ENCODE peak calls at places on chromosomes 13 and 19, in eight cellular contexts. One of them, this sample, is unnamed.

GRCh38 chr19:16603090-16603489 is 24.9 kb downstream of the MED26 start:
- DNase-seq in PC-3: no peak
- DNase-seq in stomach: no peak
- DNase-seq in heart right ventricle: no peak
- DNase-seq in GM23248: no peak
- DNase-seq in esophagus squamous epithelium: no peak
- DNase-seq in endothelial cell of umbilical vein: no peak
- DNase-seq in CD4-positive, CD25-positive, alpha-beta regulatory T cell: no peak
- DNase-seq in this sample: no peak

GRCh38 chr13:113022391-113023216 is 53.6 kb downstream of the MCF2L start:
- DNase-seq in GM23248: no peak
- DNase-seq in CD4-positive, CD25-positive, alpha-beta regulatory T cell: no peak
- DNase-seq in esophagus squamous epithelium: no peak
- DNase-seq in heart right ventricle: no peak
- DNase-seq in stomach: no peak
- DNase-seq in PC-3: no peak
- DNase-seq in endothelial cell of umbilical vein: peak
- DNase-seq in this sample: no peak

GRCh38 chr19:50486823-50487515 is 10.3 kb upstream of the GARIN5A start:
- DNase-seq in stomach: no peak
- DNase-seq in endothelial cell of umbilical vein: peak
- DNase-seq in heart right ventricle: no peak
- DNase-seq in CD4-positive, CD25-positive, alpha-beta regulatory T cell: no peak
- DNase-seq in GM23248: peak
- DNase-seq in esophagus squamous epithelium: no peak
- DNase-seq in PC-3: peak
- DNase-seq in this sample: peak

GRCh38 chr19:35901055-35901644 is 810 bp upstream of the NFKBID start:
- DNase-seq in endothelial cell of umbilical vein: no peak
- DNase-seq in heart right ventricle: no peak
- DNase-seq in PC-3: peak
- DNase-seq in esophagus squamous epithelium: no peak
- DNase-seq in CD4-positive, CD25-positive, alpha-beta regulatory T cell: no peak
- DNase-seq in GM23248: peak
- DNase-seq in stomach: no peak
- DNase-seq in this sample: peak

GRCh38 chr19:27744926-27745844 is 1467.8 kb downstream of the UQCRFS1 start:
- DNase-seq in esophagus squamous epithelium: no peak
- DNase-seq in CD4-positive, CD25-positive, alpha-beta regulatory T cell: no peak
- DNase-seq in heart right ventricle: no peak
- DNase-seq in endothelial cell of umbilical vein: no peak
- DNase-seq in PC-3: no peak
- DNase-seq in stomach: peak
- DNase-seq in GM23248: no peak
- DNase-seq in this sample: no peak

GRCh38 chr19:5889288-5889971 is 14.2 kb downstream of the NDUFA11 start:
- DNase-seq in esophagus squamous epithelium: no peak
- DNase-seq in GM23248: peak
- DNase-seq in heart right ventricle: no peak
- DNase-seq in PC-3: no peak
- DNase-seq in CD4-positive, CD25-positive, alpha-beta regulatory T cell: no peak
- DNase-seq in stomach: no peak
- DNase-seq in endothelial cell of umbilical vein: no peak
- DNase-seq in this sample: peak

GRCh38 chr13:75465236-75465635 is 16.7 kb downstream of the TBC1D4 start:
- DNase-seq in endothelial cell of umbilical vein: no peak
- DNase-seq in PC-3: no peak
- DNase-seq in CD4-positive, CD25-positive, alpha-beta regulatory T cell: no peak
- DNase-seq in GM23248: no peak
- DNase-seq in stomach: no peak
- DNase-seq in heart right ventricle: no peak
- DNase-seq in esophagus squamous epithelium: no peak
- DNase-seq in this sample: no peak

GRCh38 chr13:32804673-32805260 is 211.5 kb upstream of the KL start:
- DNase-seq in PC-3: peak
- DNase-seq in heart right ventricle: no peak
- DNase-seq in esophagus squamous epithelium: no peak
- DNase-seq in endothelial cell of umbilical vein: no peak
- DNase-seq in stomach: no peak
- DNase-seq in GM23248: peak
- DNase-seq in CD4-positive, CD25-positive, alpha-beta regulatory T cell: no peak
- DNase-seq in this sample: peak

GRCh38 chr19:52670046-52670445 is 31.9 kb upstream of the ZNF83 start:
- DNase-seq in stomach: no peak
- DNase-seq in endothelial cell of umbilical vein: no peak
- DNase-seq in CD4-positive, CD25-positive, alpha-beta regulatory T cell: no peak
- DNase-seq in GM23248: no peak
- DNase-seq in esophagus squamous epithelium: no peak
- DNase-seq in PC-3: peak
- DNase-seq in heart right ventricle: no peak
- DNase-seq in this sample: no peak

GRCh38 chr19:52673014-52673413 is 34.9 kb upstream of the ZNF83 start:
- DNase-seq in endothelial cell of umbilical vein: no peak
- DNase-seq in stomach: no peak
- DNase-seq in heart right ventricle: no peak
- DNase-seq in GM23248: no peak
- DNase-seq in esophagus squamous epithelium: no peak
- DNase-seq in CD4-positive, CD25-positive, alpha-beta regulatory T cell: no peak
- DNase-seq in PC-3: no peak
- DNase-seq in this sample: peak

GRCh38 chr19:52667972-52668371 is 29.8 kb upstream of the ZNF83 start:
- DNase-seq in CD4-positive, CD25-positive, alpha-beta regulatory T cell: no peak
- DNase-seq in PC-3: no peak
- DNase-seq in endothelial cell of umbilical vein: no peak
- DNase-seq in heart right ventricle: no peak
- DNase-seq in esophagus squamous epithelium: no peak
- DNase-seq in stomach: no peak
- DNase-seq in GM23248: no peak
- DNase-seq in this sample: no peak

GRCh38 chr19:52665529-52665928 is 27.4 kb upstream of the ZNF83 start:
- DNase-seq in PC-3: peak
- DNase-seq in stomach: no peak
- DNase-seq in esophagus squamous epithelium: no peak
- DNase-seq in CD4-positive, CD25-positive, alpha-beta regulatory T cell: no peak
- DNase-seq in endothelial cell of umbilical vein: no peak
- DNase-seq in GM23248: peak
- DNase-seq in heart right ventricle: no peak
- DNase-seq in this sample: peak

DNA sequence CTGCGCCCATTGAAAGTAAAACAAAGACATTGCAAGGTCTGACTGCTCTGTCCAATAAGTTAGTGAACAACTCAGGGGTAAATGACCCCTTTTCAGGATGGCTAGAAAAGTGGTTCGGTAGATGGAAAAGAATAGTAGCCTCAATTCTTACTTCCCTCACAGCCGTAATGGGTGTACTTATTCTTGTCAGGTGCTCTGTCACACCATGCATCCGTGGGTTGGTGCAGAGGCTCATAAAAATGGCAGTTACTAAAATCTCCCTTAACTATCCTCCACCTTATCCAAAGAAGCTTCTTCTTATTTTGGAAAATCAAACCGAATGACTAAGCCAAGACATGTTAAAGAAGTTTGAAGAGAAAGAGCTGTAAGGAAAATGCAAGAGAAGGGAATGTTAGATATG is 31.4 kb upstream of the ZNF83 start:
- DNase-seq in stomach: no peak
- DNase-seq in CD4-positive, CD25-positive, alpha-beta regulatory T cell: no peak
- DNase-seq in GM23248: no peak
- DNase-seq in heart right ventricle: no peak
- DNase-seq in esophagus squamous epithelium: no peak
- DNase-seq in endothelial cell of umbilical vein: no peak
- DNase-seq in PC-3: no peak
- DNase-seq in this sample: no peak
- H3K27ac ChIP-seq in stomach: no peak
- H3K27ac ChIP-seq in CD4-positive, CD25-positive, alpha-beta regulatory T cell: no peak
- H3K27ac ChIP-seq in GM23248: no peak
- H3K27ac ChIP-seq in heart right ventricle: no peak
- H3K27ac ChIP-seq in esophagus squamous epithelium: peak
- H3K27ac ChIP-seq in endothelial cell of umbilical vein: no peak
- H3K27ac ChIP-seq in PC-3: peak
- H3K27ac ChIP-seq in this sample: no peak

GRCh38 chr19:38657633-38658222 is 10.3 kb downstream of the ACTN4 start:
- DNase-seq in CD4-positive, CD25-positive, alpha-beta regulatory T cell: peak
- DNase-seq in PC-3: peak
- DNase-seq in esophagus squamous epithelium: no peak
- DNase-seq in stomach: no peak
- DNase-seq in heart right ventricle: no peak
- DNase-seq in GM23248: peak
- DNase-seq in endothelial cell of umbilical vein: peak
- DNase-seq in this sample: peak

GRCh38 chr19:38656171-38656981 is 8.9 kb downstream of the ACTN4 start:
- DNase-seq in heart right ventricle: no peak
- DNase-seq in GM23248: peak
- DNase-seq in stomach: no peak
- DNase-seq in PC-3: peak
- DNase-seq in endothelial cell of umbilical vein: no peak
- DNase-seq in esophagus squamous epithelium: no peak
- DNase-seq in CD4-positive, CD25-positive, alpha-beta regulatory T cell: peak
- DNase-seq in this sample: peak

GRCh38 chr19:38661166-38661565 is 13.7 kb downstream of the ACTN4 start:
- DNase-seq in GM23248: peak
- DNase-seq in PC-3: no peak
- DNase-seq in CD4-positive, CD25-positive, alpha-beta regulatory T cell: no peak
- DNase-seq in endothelial cell of umbilical vein: no peak
- DNase-seq in esophagus squamous epithelium: no peak
- DNase-seq in heart right ventricle: no peak
- DNase-seq in stomach: no peak
- DNase-seq in this sample: no peak

GRCh38 chr19:38660724-38661123 is 13.3 kb downstream of the ACTN4 start:
- DNase-seq in CD4-positive, CD25-positive, alpha-beta regulatory T cell: no peak
- DNase-seq in PC-3: no peak
- DNase-seq in esophagus squamous epithelium: no peak
- DNase-seq in GM23248: no peak
- DNase-seq in stomach: no peak
- DNase-seq in heart right ventricle: no peak
- DNase-seq in endothelial cell of umbilical vein: no peak
- DNase-seq in this sample: no peak

DNA sequence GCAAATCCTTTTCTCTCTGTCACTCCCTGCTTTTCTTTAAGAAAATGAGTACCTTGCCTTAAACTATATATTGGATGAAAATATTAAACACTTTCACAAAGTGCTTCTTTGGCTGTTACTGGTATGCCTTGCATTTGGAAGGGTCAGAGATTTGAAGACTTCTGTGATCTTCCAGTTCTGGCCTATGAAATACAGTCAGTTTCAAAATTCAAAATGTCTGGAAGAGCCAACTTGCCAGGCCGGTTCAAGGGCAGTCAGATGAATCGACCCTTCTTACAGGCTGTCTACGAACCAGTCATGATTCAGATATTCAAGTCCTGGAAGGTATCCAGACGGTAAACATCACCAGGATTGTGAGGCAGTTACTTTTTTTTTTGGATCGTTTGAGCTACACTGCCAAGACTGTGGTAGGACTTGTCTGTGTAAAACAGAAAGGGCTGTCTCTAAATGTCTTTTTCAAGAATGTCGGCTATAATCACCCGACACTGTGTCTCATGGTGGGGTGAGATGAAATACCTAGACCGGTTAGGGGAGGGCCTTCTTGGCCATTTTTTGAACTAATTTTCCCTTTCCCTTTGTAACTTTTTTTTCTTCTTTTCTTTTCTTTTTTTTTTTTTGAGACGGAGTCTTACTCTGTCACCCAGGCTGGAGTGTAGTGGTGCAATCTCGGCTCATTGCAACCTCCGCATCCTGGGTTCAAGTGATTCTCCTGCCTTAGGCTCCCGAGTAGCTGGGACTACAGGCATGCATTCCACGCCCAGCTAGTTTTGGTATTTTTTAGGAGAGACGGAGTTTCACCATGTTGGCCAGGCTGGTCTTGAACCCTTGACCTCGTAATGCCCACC is 11.2 kb downstream of the ACTN4 start:
- DNase-seq in heart right ventricle: peak
- DNase-seq in esophagus squamous epithelium: no peak
- DNase-seq in stomach: peak
- DNase-seq in CD4-positive, CD25-positive, alpha-beta regulatory T cell: no peak
- DNase-seq in PC-3: peak
- DNase-seq in endothelial cell of umbilical vein: peak
- DNase-seq in GM23248: peak
- DNase-seq in this sample: peak
- H3K4me3 ChIP-seq in heart right ventricle: no peak
- H3K4me3 ChIP-seq in esophagus squamous epithelium: no peak
- H3K4me3 ChIP-seq in stomach: no peak
- H3K4me3 ChIP-seq in CD4-positive, CD25-positive, alpha-beta regulatory T cell: peak
- H3K4me3 ChIP-seq in PC-3: peak
- H3K4me3 ChIP-seq in endothelial cell of umbilical vein: no peak
- H3K4me3 ChIP-seq in GM23248: peak
- H3K4me3 ChIP-seq in this sample: peak

GRCh38 chr19:1086618-1087017 is 8.6 kb downstream of the POLR2E start:
- DNase-seq in PC-3: no peak
- DNase-seq in esophagus squamous epithelium: no peak
- DNase-seq in heart right ventricle: no peak
- DNase-seq in endothelial cell of umbilical vein: no peak
- DNase-seq in CD4-positive, CD25-positive, alpha-beta regulatory T cell: no peak
- DNase-seq in GM23248: no peak
- DNase-seq in stomach: no peak
- DNase-seq in this sample: no peak

GRCh38 chr19:1084024-1084868 is 10.9 kb downstream of the POLR2E start:
- DNase-seq in CD4-positive, CD25-positive, alpha-beta regulatory T cell: no peak
- DNase-seq in PC-3: no peak
- DNase-seq in esophagus squamous epithelium: no peak
- DNase-seq in heart right ventricle: no peak
- DNase-seq in stomach: no peak
- DNase-seq in GM23248: no peak
- DNase-seq in endothelial cell of umbilical vein: no peak
- DNase-seq in this sample: no peak

GRCh38 chr19:1087813-1088418 is 7.3 kb downstream of the POLR2E start:
- DNase-seq in esophagus squamous epithelium: no peak
- DNase-seq in endothelial cell of umbilical vein: no peak
- DNase-seq in CD4-positive, CD25-positive, alpha-beta regulatory T cell: no peak
- DNase-seq in GM23248: no peak
- DNase-seq in PC-3: no peak
- DNase-seq in heart right ventricle: no peak
- DNase-seq in stomach: no peak
- DNase-seq in this sample: no peak

GRCh38 chr19:1085053-1085658 is 10.0 kb downstream of the POLR2E start:
- DNase-seq in endothelial cell of umbilical vein: no peak
- DNase-seq in GM23248: no peak
- DNase-seq in esophagus squamous epithelium: no peak
- DNase-seq in PC-3: no peak
- DNase-seq in stomach: no peak
- DNase-seq in CD4-positive, CD25-positive, alpha-beta regulatory T cell: no peak
- DNase-seq in heart right ventricle: no peak
- DNase-seq in this sample: no peak

DNA sequence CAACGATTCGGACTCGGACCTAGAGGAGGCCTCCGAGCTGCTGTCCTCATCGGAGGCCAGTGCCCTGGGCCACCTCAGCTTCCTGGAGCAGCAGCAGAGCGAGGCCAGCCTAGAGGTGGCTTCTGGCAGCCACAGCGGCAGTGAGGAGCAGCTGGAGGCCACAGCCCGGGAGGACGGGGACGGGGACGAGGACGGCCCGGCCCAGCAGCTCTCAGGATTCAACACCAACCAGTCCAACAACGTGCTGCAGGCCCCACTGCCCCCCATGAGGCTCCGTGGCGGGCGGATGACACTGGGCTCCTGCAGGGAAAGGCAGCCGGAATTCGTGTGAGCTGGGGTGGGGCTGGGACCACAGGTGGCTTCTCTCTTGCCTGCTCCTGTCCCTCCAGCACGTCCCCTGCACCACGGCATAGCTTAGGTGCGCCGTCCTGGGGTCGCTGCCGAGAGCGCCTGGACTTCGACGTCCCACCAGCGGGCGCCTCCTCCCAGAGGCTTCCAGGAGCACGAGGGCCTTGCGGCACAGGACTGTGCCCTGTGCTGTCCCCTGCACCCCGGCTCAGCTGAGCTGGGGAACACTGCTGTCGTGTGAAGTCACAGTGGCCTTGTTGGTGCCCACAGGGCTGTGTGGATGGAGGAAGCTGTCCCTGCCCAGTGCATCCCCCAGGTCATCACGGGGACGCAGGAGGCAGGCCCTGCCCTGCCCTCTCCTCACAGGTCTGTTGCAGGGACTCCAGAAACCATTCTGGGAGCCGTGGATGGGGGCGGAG is 9.3 kb downstream of the POLR2E start:
- DNase-seq in esophagus squamous epithelium: no peak
- DNase-seq in heart right ventricle: no peak
- DNase-seq in endothelial cell of umbilical vein: no peak
- DNase-seq in stomach: no peak
- DNase-seq in PC-3: no peak
- DNase-seq in GM23248: no peak
- DNase-seq in CD4-positive, CD25-positive, alpha-beta regulatory T cell: no peak
- DNase-seq in this sample: no peak
- H3K27ac ChIP-seq in esophagus squamous epithelium: peak
- H3K27ac ChIP-seq in heart right ventricle: no peak
- H3K27ac ChIP-seq in endothelial cell of umbilical vein: no peak
- H3K27ac ChIP-seq in stomach: peak
- H3K27ac ChIP-seq in PC-3: no peak
- H3K27ac ChIP-seq in GM23248: no peak
- H3K27ac ChIP-seq in CD4-positive, CD25-positive, alpha-beta regulatory T cell: peak
- H3K27ac ChIP-seq in this sample: no peak

GRCh38 chr13:110319397-110319773 is 12.3 kb downstream of the COL4A2 start:
- DNase-seq in stomach: no peak
- DNase-seq in endothelial cell of umbilical vein: no peak
- DNase-seq in CD4-positive, CD25-positive, alpha-beta regulatory T cell: no peak
- DNase-seq in heart right ventricle: no peak
- DNase-seq in PC-3: no peak
- DNase-seq in esophagus squamous epithelium: no peak
- DNase-seq in GM23248: no peak
- DNase-seq in this sample: no peak

GRCh38 chr13:110320645-110321044 is 13.6 kb downstream of the COL4A2 start:
- DNase-seq in heart right ventricle: no peak
- DNase-seq in esophagus squamous epithelium: no peak
- DNase-seq in PC-3: no peak
- DNase-seq in endothelial cell of umbilical vein: no peak
- DNase-seq in CD4-positive, CD25-positive, alpha-beta regulatory T cell: no peak
- DNase-seq in stomach: no peak
- DNase-seq in GM23248: no peak
- DNase-seq in this sample: no peak

GRCh38 chr13:110318920-110319319 is 11.8 kb downstream of the COL4A2 start:
- DNase-seq in PC-3: no peak
- DNase-seq in stomach: no peak
- DNase-seq in esophagus squamous epithelium: no peak
- DNase-seq in heart right ventricle: no peak
- DNase-seq in GM23248: no peak
- DNase-seq in endothelial cell of umbilical vein: no peak
- DNase-seq in CD4-positive, CD25-positive, alpha-beta regulatory T cell: no peak
- DNase-seq in this sample: no peak

GRCh38 chr13:110317496-110318195 is 10.6 kb downstream of the COL4A2 start:
- DNase-seq in stomach: no peak
- DNase-seq in CD4-positive, CD25-positive, alpha-beta regulatory T cell: no peak
- DNase-seq in GM23248: no peak
- DNase-seq in PC-3: no peak
- DNase-seq in esophagus squamous epithelium: no peak
- DNase-seq in endothelial cell of umbilical vein: no peak
- DNase-seq in heart right ventricle: no peak
- DNase-seq in this sample: no peak

DNA sequence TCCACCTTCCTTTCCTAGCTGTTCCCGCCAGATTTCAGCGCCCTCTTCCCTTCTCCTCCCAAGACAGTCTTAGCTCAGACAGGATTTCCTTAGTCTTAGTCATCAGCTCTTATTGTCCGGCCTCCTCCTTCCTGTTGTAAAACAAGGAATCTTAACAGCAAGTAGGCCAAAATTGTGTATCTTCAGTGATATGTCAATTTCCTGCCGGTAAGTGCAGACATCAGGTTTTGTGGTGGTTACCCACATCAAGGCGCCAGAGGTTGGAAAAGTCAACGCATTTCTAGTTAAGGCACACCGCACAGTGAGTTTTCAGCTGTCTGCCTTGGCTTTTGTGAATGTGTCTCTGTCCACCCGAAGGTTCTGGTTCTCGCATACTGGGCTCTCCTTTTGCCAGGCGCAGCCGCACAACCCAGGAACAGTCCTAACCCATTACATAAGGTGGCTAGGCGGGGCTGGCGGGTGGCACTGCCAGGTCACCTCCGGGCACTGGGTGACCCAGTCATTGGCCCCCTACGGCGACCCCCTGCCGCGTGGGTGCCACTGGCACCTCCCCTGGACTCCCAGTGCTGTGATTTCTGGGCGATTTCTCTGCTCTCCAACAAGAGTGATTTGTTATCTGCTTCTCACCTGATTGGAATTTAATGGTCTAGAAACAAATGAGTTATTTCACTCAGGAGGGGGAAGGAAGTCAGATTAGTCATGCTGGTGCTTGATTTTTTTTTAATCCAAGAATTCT is 12.9 kb downstream of the COL4A2 start:
- DNase-seq in esophagus squamous epithelium: no peak
- DNase-seq in GM23248: peak
- DNase-seq in CD4-positive, CD25-positive, alpha-beta regulatory T cell: no peak
- DNase-seq in stomach: no peak
- DNase-seq in PC-3: peak
- DNase-seq in endothelial cell of umbilical vein: peak
- DNase-seq in heart right ventricle: no peak
- DNase-seq in this sample: peak
- H3K4me3 ChIP-seq in esophagus squamous epithelium: no peak
- H3K4me3 ChIP-seq in GM23248: no peak
- H3K4me3 ChIP-seq in CD4-positive, CD25-positive, alpha-beta regulatory T cell: no peak
- H3K4me3 ChIP-seq in stomach: no peak
- H3K4me3 ChIP-seq in PC-3: peak
- H3K4me3 ChIP-seq in endothelial cell of umbilical vein: no peak
- H3K4me3 ChIP-seq in heart right ventricle: no peak
- H3K4me3 ChIP-seq in this sample: no peak